ENCODE peak calls at places on chromosomes 2 and 18, in ten cellular contexts. A is fibroblast of pulmonary artery, O is prostate gland, R is spleen, B is neural crest cell, F is cardiac fibroblast, J is BE2C, Q is Peyer's patch, X is AG04450, Y is mucosa of descending colon. V is an unnamed sample.

GRCh38 chr2:5373200-5373599 is 319.0 kb upstream of the SOX11 start:
- DNase-seq in A (no peak), O (no peak), R (no peak), B (peak; percentile 71), F (no peak), J (peak; percentile 16), Q (no peak), X (no peak), Y (no peak), V (no peak)

GRCh38 chr2:96146881-96147592 is 1.8 kb upstream of the DUSP2 start:
- DNase-seq in A (no peak), O (no peak), R (peak; percentile 68), B (no peak), F (no peak), J (peak; percentile 53), Q (peak; percentile 48), X (no peak), Y (peak; percentile 56), V (no peak)

GRCh38 chr2:126736133-126736874 is 80.3 kb downstream of the GYPC start:
- DNase-seq in A (peak; percentile 18), O (no peak), R (no peak), B (no peak), F (peak; percentile 23), J (no peak), Q (no peak), X (peak; percentile 20), Y (no peak), V (no peak)

GRCh38 chr2:120669121-120669952 is 66.3 kb upstream of the GLI2 start:
- DNase-seq in A (peak; percentile 73), O (no peak), R (no peak), B (peak; percentile 42), F (peak; percentile 77), J (peak; percentile 59), Q (no peak), X (no peak), Y (no peak), V (no peak)

GRCh38 chr2:9030882-9031645 is 27.6 kb upstream of the MBOAT2 start:
- DNase-seq in A (peak; percentile 77), O (no peak), R (no peak), B (no peak), F (peak; percentile 66), J (no peak), Q (no peak), X (no peak), Y (no peak), V (no peak)

GRCh38 chr2:64937341-64938230 is 51.6 kb upstream of the SLC1A4 start:
- DNase-seq in A (no peak), O (no peak), R (peak; percentile 91), B (no peak), F (no peak), J (no peak), Q (peak; percentile 65), X (no peak), Y (peak; percentile 78), V (no peak)

GRCh38 chr2:3712424-3712823 is 9.0 kb downstream of the DCDC2C start:
- DNase-seq in A (no peak), O (no peak), R (no peak), B (no peak), F (no peak), J (no peak), Q (no peak), X (no peak), Y (no peak), V (no peak)

GRCh38 chr2:72007402-72007801 is 140.3 kb downstream of the CYP26B1 start:
- DNase-seq in A (no peak), O (peak; percentile 2), R (no peak), B (no peak), F (no peak), J (no peak), Q (no peak), X (no peak), Y (no peak), V (no peak)

GRCh38 chr18:24111936-24112335 is 26.9 kb upstream of the CABYR start:
- DNase-seq in A (no peak), O (no peak), R (no peak), B (no peak), F (no peak), J (no peak), Q (no peak), X (no peak), Y (no peak), V (no peak)

GRCh38 chr18:47490882-47491281 is 239.4 kb upstream of the SKOR2 start:
- DNase-seq in A (no peak), O (no peak), R (no peak), B (no peak), F (no peak), J (no peak), Q (no peak), X (no peak), Y (no peak), V (no peak)

GRCh38 chr2:223005496-223005895 is 46.5 kb upstream of the KCNE4 start:
- DNase-seq in A (no peak), O (no peak), R (no peak), B (no peak), F (no peak), J (no peak), Q (no peak), X (no peak), Y (no peak), V (no peak)

GRCh38 chr2:120709608-120710041 is 26.0 kb upstream of the GLI2 start:
- DNase-seq in A (no peak), O (no peak), R (peak; percentile 27), B (no peak), F (no peak), J (no peak), Q (no peak), X (no peak), Y (no peak), V (no peak)

GRCh38 chr2:44016282-44016681 is 20.5 kb upstream of the LRPPRC start:
- DNase-seq in A (peak; percentile 72), O (no peak), R (no peak), B (peak; percentile 68), F (peak; percentile 59), J (no peak), Q (no peak), X (peak; percentile 3), Y (no peak), V (no peak)

GRCh38 chr2:120691410-120691809 is 44.3 kb upstream of the GLI2 start:
- DNase-seq in A (no peak), O (no peak), R (no peak), B (no peak), F (no peak), J (no peak), Q (no peak), X (no peak), Y (no peak), V (no peak)

GRCh38 chr2:184030245-184030644 is 568.1 kb upstream of the ZNF804A start:
- DNase-seq in A (no peak), O (no peak), R (no peak), B (no peak), F (no peak), J (no peak), Q (no peak), X (no peak), Y (no peak), V (no peak)
- TF ChIP-seq CTCF in A (no peak), O (no peak), R (no peak), B (no peak), F (no peak), J (no peak), Q (no peak), X (no peak), Y (no peak), V (no peak)

GRCh38 chr2:11033114-11033513 is 121.4 kb downstream of the KCNF1 start:
- DNase-seq in A (no peak), O (no peak), R (no peak), B (no peak), F (no peak), J (no peak), Q (no peak), X (no peak), Y (no peak), V (no peak)
- TF ChIP-seq CTCF in A (no peak), O (no peak), R (no peak), B (no peak), F (no peak), J (no peak), Q (no peak), X (no peak), Y (no peak), V (no peak)

DNA sequence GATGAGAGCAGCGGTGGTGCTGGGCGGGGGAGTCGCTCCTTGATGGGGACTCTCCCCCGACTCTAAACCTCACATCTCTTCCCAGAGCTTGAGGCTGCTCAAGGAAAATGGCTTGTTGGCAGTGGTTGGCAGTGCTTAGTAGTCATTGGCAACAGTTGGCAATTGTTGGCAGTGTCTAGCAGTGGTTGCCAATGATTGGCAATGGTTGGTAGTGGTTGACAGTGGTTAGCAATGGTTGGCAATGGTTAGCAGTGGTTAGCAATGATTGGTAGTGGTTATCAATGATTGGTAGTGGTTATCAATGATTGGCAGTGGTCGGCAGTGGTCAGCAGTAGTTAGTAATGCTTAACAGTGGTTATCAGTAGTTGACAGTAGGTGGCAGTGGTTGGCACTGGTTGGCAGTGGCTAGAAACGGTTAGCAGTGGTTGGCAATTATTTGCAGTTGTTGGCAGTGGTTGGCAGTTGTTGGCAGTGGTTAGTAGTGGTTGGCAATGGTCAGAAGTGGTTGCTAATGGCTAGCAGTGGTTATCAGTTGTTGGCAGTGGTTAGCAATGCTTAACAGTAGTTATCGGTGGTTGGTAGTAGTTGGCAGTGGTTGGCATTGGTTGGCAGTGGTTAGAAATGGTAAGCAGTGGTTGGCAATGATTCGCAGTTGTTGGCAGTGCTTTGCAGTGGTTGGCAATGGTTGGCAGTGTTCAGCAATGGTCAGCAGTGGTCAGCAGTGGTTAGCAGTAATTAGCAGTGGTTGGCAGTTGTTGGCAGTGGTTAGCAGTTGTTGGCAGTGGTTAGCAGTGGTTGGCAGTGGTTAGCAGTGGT is 85.4 kb upstream of the OTOS start:
- DNase-seq in A (no peak), O (no peak), R (no peak), B (no peak), F (no peak), J (no peak), Q (no peak), X (no peak), Y (no peak), V (peak; percentile 6)
- TF ChIP-seq CTCF in A (peak; percentile 0), O (no peak), R (no peak), B (no peak), F (no peak), J (peak; percentile 32), Q (no peak), X (no peak), Y (no peak), V (no peak)

DNA sequence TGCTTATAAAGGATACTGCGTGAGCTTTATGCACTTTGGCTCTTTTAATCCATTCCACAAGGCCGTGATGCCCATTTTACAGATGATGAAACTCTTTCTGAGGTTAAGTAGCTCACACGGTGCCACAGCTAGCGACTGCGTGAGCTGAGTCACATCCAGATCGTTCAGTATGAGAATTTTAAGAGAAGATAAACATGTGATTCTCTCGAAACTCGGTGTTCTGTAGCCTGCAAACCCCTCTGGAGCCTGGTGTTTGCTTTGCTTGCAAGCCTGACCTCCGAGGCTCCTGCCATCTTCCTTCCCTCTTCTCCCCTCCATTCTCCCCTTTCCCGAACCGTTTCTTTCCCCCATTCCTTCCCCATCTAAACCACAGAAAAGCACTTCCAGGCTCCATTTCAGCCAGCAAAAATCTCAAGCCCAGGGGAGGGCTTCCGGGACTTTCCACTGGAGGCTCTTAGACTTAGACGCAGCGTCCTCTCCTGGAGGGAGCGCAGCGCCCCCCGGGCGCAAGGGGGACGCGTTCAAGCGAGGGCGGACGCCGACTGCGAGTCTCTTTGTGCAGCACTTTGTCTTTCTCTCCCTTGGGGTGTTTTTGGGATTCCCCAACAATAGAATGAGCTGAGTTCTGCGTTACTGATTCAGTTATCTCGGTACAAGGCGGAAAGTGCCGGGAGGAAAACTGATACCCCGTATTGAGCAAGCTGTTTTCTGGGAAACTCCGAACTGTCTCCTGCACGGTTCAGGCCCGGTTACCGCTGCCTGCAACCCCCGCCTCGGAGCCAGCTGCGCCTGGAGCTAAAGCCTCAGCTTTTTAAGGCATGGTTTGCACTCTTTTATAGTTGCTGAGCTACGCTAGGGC is 38.0 kb downstream of the CYP1B1 start:
- DNase-seq in A (peak; percentile 59), O (peak; percentile 14), R (no peak), B (no peak), F (peak; percentile 81), J (no peak), Q (no peak), X (no peak), Y (no peak), V (no peak)
- TF ChIP-seq CTCF in A (peak; percentile 54), O (peak; percentile 13), R (no peak), B (no peak), F (peak; percentile 51), J (peak; percentile 31), Q (no peak), X (peak; percentile 38), Y (no peak), V (no peak)

V was measured in natural killer cell.